ENCODE peak calls at places on chromosomes 13 and 19, in five cellular contexts. G is neuronal stem cell, S is Caco-2, R is heart left ventricle, C is aorta. X is an unnamed sample. For H3K9me3, the result is how much of the 10 kb centered on the place peaks cover.

GRCh38 chr13:50200562-50200961 is 185.3 kb downstream of the KCNRG start:
- DNase-seq in C (no peak), S (no peak), G (no peak), R (no peak), X (no peak)

GRCh38 chr13:22929391-22930126 is 251.2 kb upstream of the SGCG start:
- DNase-seq in G (no peak), R (no peak), C (no peak), S (no peak), X (no peak)

GRCh38 chr19:10568444-10568825 is 344 bp downstream of the CDKN2D start:
- DNase-seq in R (no peak), S (no peak), C (no peak), G (no peak), X (no peak)

GRCh38 chr19:8361921-8362793 is 1.8 kb upstream of the ANGPTL4 start:
- DNase-seq in S (no peak), C (peak), G (no peak), R (peak), X (peak)

GRCh38 chr13:110557082-110557481 is 4.4 kb downstream of the RAB20 start:
- DNase-seq in R (no peak), G (no peak), S (no peak), C (peak), X (no peak)

GRCh38 chr13:105936816-105937215 is 598.6 kb downstream of the EFNB2 start:
- DNase-seq in S (no peak), C (no peak), R (no peak), G (no peak), X (no peak)

GRCh38 chr13:23608704-23609413 is 38.6 kb downstream of the TNFRSF19 start:
- DNase-seq in G (no peak), R (peak), C (no peak), S (no peak), X (peak)

GRCh38 chr13:40985596-40986327 is 33.4 kb downstream of the ELF1 start:
- DNase-seq in R (no peak), S (no peak), G (no peak), C (no peak), X (no peak)

GRCh38 chr13:24040835-24041234 is 119.7 kb upstream of the SPATA13 start:
- DNase-seq in S (no peak), C (no peak), R (no peak), G (no peak), X (no peak)

GRCh38 chr13:79581870-79582315 is 100.9 kb downstream of the NDFIP2 start:
- DNase-seq in S (no peak), G (no peak), C (no peak), R (peak), X (peak)

DNA sequence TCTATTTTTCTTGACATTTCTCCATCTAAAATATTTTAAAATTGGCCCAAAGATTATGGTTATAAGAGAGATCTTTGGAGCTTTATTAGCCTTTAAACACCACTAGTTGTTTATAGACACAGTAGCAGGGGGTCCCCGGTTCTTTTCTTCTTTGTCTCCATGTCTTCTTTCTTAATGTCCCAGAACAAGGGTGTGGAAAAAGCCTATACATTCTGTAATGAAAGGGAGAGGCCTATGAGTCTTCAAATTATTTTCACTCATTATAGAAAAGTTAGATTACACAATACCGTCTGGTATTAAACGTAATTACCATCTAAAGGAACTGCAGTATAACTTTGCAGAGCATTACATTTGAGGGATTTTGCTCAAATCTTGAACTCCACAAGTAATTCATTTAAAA is 299.9 kb downstream of the NALCN start:
- DNase-seq in S (no peak), R (no peak), C (no peak), G (no peak), X (no peak)
- H3K4me3 ChIP-seq in S (no peak), R (no peak), C (no peak), G (no peak), X (no peak)

GRCh38 chr19:27735314-27735713 is 1477.6 kb downstream of the UQCRFS1 start:
- DNase-seq in R (no peak), C (no peak), G (no peak), S (no peak), X (no peak)

GRCh38 chr19:27729332-27729731 is 1483.6 kb downstream of the UQCRFS1 start:
- DNase-seq in S (no peak), C (no peak), G (no peak), R (no peak), X (no peak)

GRCh38 chr19:27734496-27735220 is 1478.3 kb downstream of the UQCRFS1 start:
- DNase-seq in S (no peak), C (no peak), R (no peak), G (no peak), X (no peak)

GRCh38 chr19:27736225-27736624 is 1476.7 kb downstream of the UQCRFS1 start:
- DNase-seq in G (no peak), S (no peak), R (no peak), C (no peak), X (no peak)

DNA sequence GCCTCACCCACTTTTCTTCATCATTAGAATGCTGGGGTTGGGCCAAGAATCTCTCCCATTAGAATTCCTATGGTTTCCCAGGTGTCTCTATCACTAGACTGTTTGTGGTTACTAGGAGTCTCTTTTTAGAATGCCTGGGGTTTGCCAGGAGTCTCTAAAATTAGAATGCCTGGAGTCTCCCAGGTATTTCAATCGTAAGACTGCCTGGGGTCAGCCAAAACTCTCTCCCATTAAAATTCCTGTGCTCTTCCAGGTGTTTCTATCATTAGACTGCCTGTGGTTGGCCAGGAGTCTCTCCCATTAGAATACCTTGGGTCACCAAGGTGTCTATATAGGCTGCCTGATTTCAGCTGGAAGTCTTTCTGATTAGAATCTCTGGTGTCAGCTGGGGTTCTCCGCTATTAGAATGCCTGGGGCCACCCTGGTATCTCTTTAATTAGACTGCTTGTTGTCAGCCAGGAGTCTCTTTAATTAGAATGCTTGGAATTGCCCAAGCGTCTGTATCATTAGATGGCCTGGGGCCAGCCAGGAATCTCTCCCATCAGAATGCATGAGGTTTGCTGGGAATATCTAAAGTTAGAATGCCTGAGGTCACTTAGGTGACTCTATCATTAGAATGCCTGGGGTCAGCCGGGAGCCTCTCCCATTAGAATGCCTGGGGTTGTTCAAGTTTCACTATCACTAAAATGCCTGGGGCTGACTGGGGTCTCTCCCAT is 1479.2 kb downstream of the UQCRFS1 start:
- DNase-seq in S (no peak), G (no peak), R (no peak), C (no peak), X (no peak)
- H3K9me3 ChIP-seq in S (under half), G (under half), R (under half), C (under half), X (under half)

DNA sequence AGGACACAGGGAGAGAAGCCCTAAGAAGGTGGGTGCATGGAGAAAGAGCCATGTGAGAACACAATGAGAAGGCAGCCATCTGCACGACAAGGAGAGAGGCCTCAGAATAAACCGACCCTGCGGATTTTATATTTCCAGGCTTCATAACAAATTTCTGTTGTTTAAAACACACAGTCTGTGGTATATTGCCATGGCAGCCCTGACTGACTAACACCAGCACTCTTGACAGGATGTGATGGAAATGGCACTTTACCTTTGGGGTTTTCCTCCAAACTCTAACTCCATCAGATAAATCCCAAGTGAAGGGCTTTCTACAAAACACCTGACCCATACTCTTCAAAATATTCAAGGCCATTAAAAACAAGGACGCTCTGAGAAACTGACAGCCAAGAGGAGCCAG is 13.2 kb upstream of the MED4 start:
- DNase-seq in R (no peak), G (no peak), C (no peak), S (no peak), X (no peak)
- H3K4me3 ChIP-seq in R (no peak), G (no peak), C (no peak), S (no peak), X (no peak)

GRCh38 chr19:56885173-56885679 is 44.7 kb upstream of the PEG3 start:
- DNase-seq in G (no peak), S (no peak), C (no peak), R (no peak), X (no peak)
- H3K9me3 ChIP-seq in G (under half), S (under half), C (under half), R (under half), X (under half)

DNA sequence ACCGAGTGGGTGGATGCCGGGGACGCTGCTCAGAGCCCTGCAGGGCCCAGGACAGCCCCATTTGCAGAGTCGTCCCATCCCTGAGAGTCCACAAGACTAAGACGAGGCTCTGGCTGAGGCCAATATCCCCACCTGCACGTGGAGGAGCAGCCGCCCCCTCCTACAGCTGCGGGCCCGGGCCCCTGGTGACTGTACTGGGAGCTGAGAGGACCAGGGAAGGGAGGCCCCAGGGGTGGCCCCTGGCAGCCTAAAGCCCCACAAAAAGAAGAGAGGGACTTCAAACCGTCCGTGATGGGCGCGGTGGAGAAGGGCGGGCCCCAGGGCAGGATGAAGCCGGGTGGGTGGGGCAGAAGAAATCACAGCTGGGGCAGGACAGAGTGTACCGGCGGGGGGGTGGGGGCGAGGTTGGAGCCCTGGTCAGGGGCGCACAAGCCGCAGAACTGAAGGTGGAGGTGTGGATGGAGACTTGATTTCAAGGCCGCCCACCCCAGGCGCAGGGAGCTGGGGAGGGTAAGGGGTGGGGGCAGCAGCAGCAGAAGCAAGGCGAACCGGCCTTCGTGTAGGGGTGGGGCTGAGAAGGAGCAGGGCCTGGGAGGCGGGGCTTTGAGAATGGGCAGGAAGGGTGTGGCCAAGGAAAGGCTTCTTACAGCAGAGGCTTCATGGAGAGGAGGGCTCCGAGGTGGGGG is 12.9 kb downstream of the CFD start:
- DNase-seq in C (no peak), G (no peak), S (peak), R (peak), X (peak)
- H3K4me3 ChIP-seq in C (no peak), G (no peak), S (no peak), R (no peak), X (peak)

GRCh38 chr13:48551329-48551728 is 18.4 kb upstream of the RCBTB2 start:
- DNase-seq in R (no peak), S (no peak), C (no peak), G (no peak), X (no peak)
- H3K9me3 ChIP-seq in R (under half), S (under half), C (under half), G (under half), X (under half)

GRCh38 chr13:51801631-51802099 is 2.3 kb downstream of the DHRS12 start:
- DNase-seq in G (peak), C (peak), R (peak), S (no peak), X (peak)

GRCh38 chr13:51803422-51804294 is at the start of gene DHRS12:
- DNase-seq in G (peak), C (peak), R (peak), S (peak), X (peak)

GRCh38 chr13:51803018-51803417 is 945 bp downstream of the DHRS12 start:
- DNase-seq in R (no peak), G (no peak), C (no peak), S (peak), X (no peak)

GRCh38 chr13:51804295-51805172 is 571 bp upstream of the DHRS12 start:
- DNase-seq in R (peak), S (no peak), G (no peak), C (no peak), X (no peak)

DNA sequence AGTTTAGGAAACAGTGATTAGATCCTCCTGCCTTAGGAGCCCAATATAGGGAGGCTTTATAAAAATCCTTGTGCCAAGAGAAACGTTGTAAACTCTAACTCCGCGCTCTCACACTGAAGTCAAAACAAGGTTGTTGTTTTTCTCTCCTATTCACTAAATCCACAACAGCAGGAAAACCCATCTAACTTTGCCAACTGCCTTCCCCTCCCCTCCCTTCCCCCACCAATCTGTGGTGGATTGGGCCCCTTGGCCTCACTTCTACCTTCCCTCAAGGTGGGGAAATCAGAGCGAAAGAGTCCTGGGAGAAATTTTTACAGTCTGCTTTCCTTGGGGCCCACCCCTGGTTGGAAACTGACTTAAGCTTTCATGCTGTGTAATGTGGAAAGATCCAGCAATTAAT is 1.4 kb downstream of the DHRS12 start:
- DNase-seq in R (no peak), S (no peak), C (no peak), G (no peak), X (no peak)
- H3K4me3 ChIP-seq in R (no peak), S (peak), C (no peak), G (no peak), X (peak)

GRCh38 chr13:113963376-113963775 is 10.5 kb downstream of the C13orf46 start:
- DNase-seq in C (peak), G (no peak), S (no peak), R (no peak), X (peak)
- H3K9me3 ChIP-seq in C (under half), G (under half), S (under half), R (under half), X (under half)